ENCODE peak calls at places on chromosomes 16 and 17, in ten cellular contexts. B is non-pigmented ciliary epithelial cell, N is GM20000, Z is anterior cingulate cortex, U is thyroid gland, H is NCI-H187, T is left kidney, X is gastrocnemius medialis, V is bronchial epithelial cell, I is KBM-7. M is an unnamed sample.

GRCh38 chr17:45942284-45942683 is 47.9 kb downstream of the MAPT start:
- DNase-seq in V (no peak), B (no peak), X (peak; percentile 99), I (no peak), T (no peak), U (peak; percentile 24), Z (peak; percentile 93), H (no peak), N (no peak), M (peak; percentile 83)

GRCh38 chr17:70158180-70158579 is 11.2 kb upstream of the KCNJ2 start:
- DNase-seq in N (no peak), I (no peak), H (no peak), B (no peak), Z (no peak), U (no peak), X (no peak), T (peak; percentile 4), V (no peak), M (no peak)

GRCh38 chr16:66188786-66189725 is 177.4 kb upstream of the CDH5 start:
- DNase-seq in I (no peak), B (no peak), N (no peak), U (no peak), H (no peak), V (no peak), X (no peak), T (peak; percentile 56), Z (peak; percentile 44), M (peak; percentile 27)

GRCh38 chr17:73820686-73821448 is 176.6 kb upstream of the SDK2 start:
- DNase-seq in U (peak; percentile 12), X (no peak), B (no peak), T (peak; percentile 78), H (no peak), V (no peak), Z (no peak), N (no peak), I (no peak), M (no peak)

GRCh38 chr16:56708821-56709685 is 20.9 kb upstream of the NUP93 start:
- DNase-seq in X (no peak), H (no peak), V (no peak), Z (no peak), T (no peak), N (no peak), B (no peak), U (no peak), I (no peak), M (no peak)

GRCh38 chr17:52170963-52171572 is 12.6 kb upstream of the CA10 start:
- DNase-seq in T (peak; percentile 71), Z (no peak), U (peak; percentile 46), B (no peak), X (no peak), H (peak; percentile 33), N (no peak), I (peak; percentile 17), V (peak; percentile 46), M (no peak)

GRCh38 chr17:42097691-42098661 is at the start of gene ZNF385C:
- DNase-seq in V (no peak), T (peak; percentile 59), H (no peak), Z (no peak), X (no peak), U (peak; percentile 27), N (peak; percentile 71), B (no peak), I (no peak), M (no peak)

GRCh38 chr16:84730406-84731106 is 30.8 kb downstream of the USP10 start:
- DNase-seq in U (peak; percentile 83), X (peak; percentile 70), I (peak; percentile 66), B (peak; percentile 93), Z (no peak), T (peak; percentile 68), H (no peak), V (peak; percentile 92), N (peak; percentile 52), M (peak; percentile 58)

GRCh38 chr17:44200478-44201155 is 933 bp upstream of the ATXN7L3 start:
- DNase-seq in B (no peak), X (no peak), U (peak; percentile 39), V (no peak), I (no peak), T (no peak), H (no peak), Z (peak; percentile 63), N (no peak), M (no peak)

GRCh38 chr17:82435103-82435502 is 15.4 kb downstream of the CYBC1 start:
- DNase-seq in H (no peak), V (no peak), U (no peak), B (no peak), T (no peak), X (no peak), I (no peak), Z (no peak), N (no peak), M (no peak)

GRCh38 chr17:5587431-5588032 is 3.2 kb upstream of the NLRP1 start:
- DNase-seq in T (peak; percentile 93), X (no peak), I (peak; percentile 67), V (peak; percentile 57), N (peak; percentile 62), Z (peak; percentile 9), H (no peak), U (peak; percentile 34), B (no peak), M (peak; percentile 36)

GRCh38 chr17:55172612-55173011 is 92.1 kb upstream of the HLF start:
- DNase-seq in V (peak; percentile 96), X (no peak), U (no peak), T (no peak), N (peak; percentile 7), Z (no peak), I (no peak), H (no peak), B (no peak), M (no peak)

GRCh38 chr17:3891626-3892094 is 1.2 kb downstream of the CAMKK1 start:
- DNase-seq in B (no peak), Z (no peak), N (no peak), X (no peak), U (no peak), T (no peak), V (no peak), I (no peak), H (no peak), M (no peak)

GRCh38 chr16:49826515-49826914 is 29.4 kb downstream of the ZNF423 start:
- DNase-seq in V (no peak), T (no peak), X (no peak), Z (no peak), I (no peak), N (no peak), B (no peak), H (no peak), U (no peak), M (no peak)

GRCh38 chr17:43626066-43626465 is 35.7 kb downstream of the MEOX1 start:
- DNase-seq in U (no peak), V (no peak), B (no peak), X (no peak), N (no peak), Z (no peak), H (no peak), I (no peak), T (no peak), M (no peak)

GRCh38 chr16:89115216-89115949 is 21.7 kb downstream of the ACSF3 start:
- DNase-seq in I (peak; percentile 98), V (peak; percentile 39), X (peak; percentile 51), N (peak; percentile 85), U (peak; percentile 35), T (no peak), H (no peak), Z (peak; percentile 55), B (no peak), M (peak; percentile 82)

GRCh38 chr16:3509470-3509928 is 8.7 kb downstream of the CLUAP1 start:
- DNase-seq in H (no peak), Z (no peak), V (peak; percentile 64), T (no peak), B (no peak), X (no peak), I (peak; percentile 38), N (no peak), U (peak; percentile 19), M (no peak)

GRCh38 chr16:1335996-1336395 is 2.6 kb downstream of the BAIAP3 start:
- DNase-seq in N (no peak), Z (peak; percentile 26), B (no peak), V (no peak), X (no peak), H (no peak), I (no peak), T (peak; percentile 69), U (no peak), M (no peak)

GRCh38 chr16:12089492-12090161 is 113.1 kb downstream of the SNX29 start:
- DNase-seq in Z (peak; percentile 35), V (peak; percentile 61), N (peak; percentile 41), B (no peak), X (no peak), H (no peak), U (peak; percentile 86), T (peak; percentile 77), I (peak; percentile 71), M (peak; percentile 45)

M was measured in heart left ventricle.